ENCODE peak calls at places on chromosome 15, in six cellular contexts. E, B, A, R, Q and C are unnamed samples.

GRCh38 chr15:82807920-82808633 is 1.4 kb upstream of the WHAMM start:
- DNase-seq in E (no peak), B (no peak), A (no peak), R (no peak), Q (no peak), C (no peak)

GRCh38 chr15:85762756-85763127 is 32.0 kb downstream of the KLHL25 start:
- DNase-seq in E (no peak), B (peak), A (no peak), R (no peak), Q (no peak), C (no peak)

GRCh38 chr15:99305761-99306505 is 54.7 kb downstream of the LRRC28 start:
- DNase-seq in E (no peak), B (peak), A (peak), R (peak), Q (peak), C (peak)

GRCh38 chr15:36591534-36592411 is 12.3 kb downstream of the CDIN1 start:
- DNase-seq in E (no peak), B (no peak), A (no peak), R (peak), Q (no peak), C (no peak)

GRCh38 chr15:65981837-65982696 is 112.8 kb downstream of the RAB11A start:
- DNase-seq in E (peak), B (no peak), A (no peak), R (peak), Q (peak), C (no peak)

GRCh38 chr15:68113273-68113672 is 59.2 kb downstream of the PIAS1 start:
- DNase-seq in E (no peak), B (no peak), A (peak), R (no peak), Q (no peak), C (no peak)

GRCh38 chr15:77470227-77470626 is 49.5 kb downstream of the HMG20A start:
- DNase-seq in E (no peak), B (no peak), A (no peak), R (no peak), Q (no peak), C (no peak)

GRCh38 chr15:90064931-90065681 is 37.2 kb downstream of the IDH2 start:
- DNase-seq in E (no peak), B (peak), A (no peak), R (no peak), Q (no peak), C (no peak)

GRCh38 chr15:30953731-30954378 is 37.6 kb downstream of the MTMR10 start:
- DNase-seq in E (peak), B (peak), A (peak), R (peak), Q (no peak), C (peak)

GRCh38 chr15:95520511-95520910 is 810.0 kb upstream of the NR2F2 start:
- DNase-seq in E (no peak), B (no peak), A (no peak), R (peak), Q (no peak), C (no peak)

GRCh38 chr15:60128710-60129109 is 124.6 kb downstream of the FOXB1 start:
- DNase-seq in E (no peak), B (no peak), A (no peak), R (no peak), Q (no peak), C (no peak)

GRCh38 chr15:79472446-79472845 is 40.3 kb downstream of the MINAR1 start:
- DNase-seq in E (no peak), B (no peak), A (no peak), R (no peak), Q (no peak), C (no peak)

GRCh38 chr15:90496791-90497190 is 32.9 kb upstream of the CRTC3 start:
- DNase-seq in E (no peak), B (no peak), A (no peak), R (no peak), Q (no peak), C (no peak)

GRCh38 chr15:70160267-70160666 is 62.5 kb upstream of the TLE3 start:
- DNase-seq in E (no peak), B (no peak), A (no peak), R (no peak), Q (no peak), C (no peak)

GRCh38 chr15:74234598-74234875 is 1.6 kb upstream of the CCDC33 start:
- DNase-seq in E (no peak), B (no peak), A (no peak), R (no peak), Q (no peak), C (no peak)

GRCh38 chr15:90143176-90143655 is 40.9 kb upstream of the IDH2 start:
- DNase-seq in E (peak), B (peak), A (no peak), R (peak), Q (peak), C (no peak)